ENCODE peak calls at places on chromosomes 16 and 17, in five cellular contexts. Y is heart left ventricle, N is cardiac muscle cell, F is IMR-90, T is Karpas-422. I is an unnamed sample. For H3K4me1 and H3K27me3, the result is how much of the 10 kb centered on the place peaks cover.

GRCh38 chr16:61074324-61074723 is 961.9 kb downstream of the CDH8 start:
- DNase-seq in T (no peak), N (no peak), F (no peak), Y (no peak), I (no peak)

GRCh38 chr16:59169168-59169567 is 435.1 kb upstream of the GOT2 start:
- DNase-seq in T (no peak), Y (no peak), N (no peak), F (no peak), I (no peak)

GRCh38 chr16:52238710-52239109 is 308.2 kb downstream of the TOX3 start:
- DNase-seq in T (no peak), F (no peak), N (no peak), Y (no peak), I (no peak)

GRCh38 chr17:44144966-44145739 is 3.4 kb downstream of the HROB start:
- DNase-seq in T (no peak), F (peak), Y (peak), N (peak), I (no peak)

GRCh38 chr17:35918665-35919064 is 11.9 kb downstream of the RDM1 start:
- DNase-seq in N (no peak), F (no peak), T (no peak), Y (no peak), I (no peak)

GRCh38 chr17:18247613-18248001 is 10.9 kb downstream of the FLII start:
- DNase-seq in F (no peak), Y (no peak), T (no peak), N (no peak), I (no peak)

GRCh38 chr16:80285089-80285488 is 255.7 kb upstream of the DYNLRB2 start:
- DNase-seq in N (no peak), Y (no peak), T (no peak), F (peak), I (no peak)

GRCh38 chr16:12245923-12246290 is 269.4 kb downstream of the SNX29 start:
- DNase-seq in Y (no peak), F (no peak), T (no peak), N (no peak), I (no peak)

GRCh38 chr17:45096141-45096540 is 35.0 kb downstream of the NMT1 start:
- DNase-seq in Y (no peak), N (no peak), T (peak), F (peak), I (no peak)

GRCh38 chr17:59859444-59860025 is 33.2 kb downstream of the TUBD1 start:
- DNase-seq in N (no peak), F (peak), Y (no peak), T (peak), I (no peak)

GRCh38 chr17:57033296-57033695 is 51.8 kb upstream of the AKAP1 start:
- DNase-seq in F (no peak), N (peak), T (peak), Y (no peak), I (no peak)

GRCh38 chr16:13036600-13036999 is 135.2 kb downstream of the SHISA9 start:
- DNase-seq in T (peak), F (peak), N (peak), Y (no peak), I (no peak)

GRCh38 chr17:4342535-4342934 is 23.9 kb downstream of the UBE2G1 start:
- DNase-seq in F (no peak), N (no peak), T (no peak), Y (no peak), I (no peak)
- H3K4me3 ChIP-seq in F (no peak), N (no peak), T (no peak), Y (no peak), I (no peak)

DNA sequence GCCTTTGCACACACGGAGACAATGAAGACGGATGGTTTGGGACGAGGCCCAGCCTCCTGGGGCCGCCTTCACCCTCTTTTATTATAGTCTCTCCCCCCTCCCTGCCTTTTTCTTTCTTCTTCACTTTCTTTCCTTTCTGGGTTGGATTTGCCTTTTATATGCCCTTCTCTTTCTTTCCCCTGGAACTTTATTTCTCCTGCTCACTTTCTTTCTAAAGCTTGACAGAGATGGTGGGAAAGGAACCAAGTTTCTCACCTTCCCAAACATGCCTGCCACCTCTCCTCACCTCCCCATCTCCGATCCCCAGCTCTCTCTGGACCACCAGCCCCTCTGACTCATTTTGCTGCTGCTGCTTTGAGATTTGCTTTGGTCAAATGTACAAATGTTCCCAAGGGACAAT is 6.8 kb upstream of the LHX1 start:
- DNase-seq in N (no peak), F (no peak), T (no peak), Y (no peak), I (no peak)
- H3K4me1 ChIP-seq in N (half or more), F (under half), T (under half), Y (under half), I (under half)

DNA sequence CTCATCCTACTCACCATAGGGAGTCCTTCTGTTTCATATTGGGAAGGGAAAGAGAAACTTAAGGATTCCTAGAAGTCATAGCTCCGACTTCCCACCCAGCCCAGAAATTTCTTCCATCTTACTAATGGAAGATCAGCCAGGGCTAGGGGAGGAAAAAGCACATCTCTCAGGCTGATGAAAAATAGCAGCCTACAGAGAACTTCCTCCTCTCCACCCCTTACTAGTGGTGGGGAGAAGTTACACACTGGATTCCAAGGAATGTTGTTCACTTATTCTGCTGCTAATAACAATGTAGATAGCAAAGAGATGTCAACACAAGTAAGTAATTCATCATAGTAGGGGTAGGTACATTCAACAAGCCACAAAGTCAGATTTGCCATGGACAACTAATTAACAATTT is 94.4 kb downstream of the SPACA3 start:
- DNase-seq in T (no peak), N (no peak), F (no peak), Y (no peak), I (no peak)
- H3K27me3 ChIP-seq in T (under half), N (under half), F (under half), Y (half or more), I (under half)

GRCh38 chr17:42928714-42929496 is 28.3 kb downstream of the G6PC1 start:
- DNase-seq in F (peak), T (peak), Y (no peak), N (peak), I (peak)
- H3K4me3 ChIP-seq in F (no peak), T (no peak), Y (no peak), N (no peak), I (no peak)

GRCh38 chr17:48241770-48242497 is 134.4 kb downstream of the SNX11 start:
- DNase-seq in N (no peak), F (no peak), T (no peak), Y (no peak), I (no peak)
- H3K4me1 ChIP-seq in N (under half), F (under half), T (under half), Y (under half), I (under half)

I was measured in HAP-1.